ENCODE peak calls at places on chromosome 18, in seven cellular contexts. Y is Peyer's patch, B is MCF 10A, D is HFF-Myc, J is neural crest cell, I is GM06990, Q is uterus. M is an unnamed sample.
A peak's percentile ranks its signal among the peaks of the same experiment; 100 is the strongest.

GRCh38 chr18:78673516-78674321 is 305.9 kb upstream of the SALL3 start:
- DNase-seq in I (no peak), Q (no peak), B (no peak), D (no peak), J (no peak), Y (no peak), M (no peak)

GRCh38 chr18:11834772-11835171 is 16.4 kb upstream of the CHMP1B start:
- DNase-seq in J (no peak), I (no peak), Q (no peak), Y (no peak), B (no peak), D (no peak), M (no peak)

GRCh38 chr18:24544141-24544498 is 83.7 kb downstream of the HRH4 start:
- DNase-seq in J (no peak), I (no peak), Y (no peak), D (no peak), Q (no peak), B (peak; percentile 61), M (no peak)

GRCh38 chr18:55234366-55235093 is 275.3 kb upstream of the CCDC68 start:
- DNase-seq in D (peak; percentile 69), B (peak; percentile 82), J (peak; percentile 80), Y (peak; percentile 90), I (no peak), Q (peak; percentile 84), M (peak; percentile 54)

GRCh38 chr18:5238371-5238758 is 41.3 kb upstream of the AKAIN1 start:
- DNase-seq in J (peak; percentile 19), Y (peak; percentile 89), B (peak; percentile 3), D (no peak), Q (no peak), I (no peak), M (peak; percentile 54)

GRCh38 chr18:3340682-3341097 is 78.8 kb downstream of the MYL12B start:
- DNase-seq in I (no peak), Q (no peak), J (no peak), Y (no peak), B (no peak), D (no peak), M (no peak)

GRCh38 chr18:48575658-48576453 is 37.0 kb downstream of the CTIF start:
- DNase-seq in Y (no peak), Q (no peak), B (no peak), D (no peak), J (peak; percentile 33), I (no peak), M (no peak)

GRCh38 chr18:47953471-47953931 is 23.0 kb upstream of the SMAD2 start:
- DNase-seq in B (peak; percentile 81), Q (no peak), I (no peak), J (no peak), D (peak; percentile 20), Y (peak; percentile 64), M (peak; percentile 24)

GRCh38 chr18:3248670-3249359 is 1.2 kb downstream of the MYL12A start:
- DNase-seq in D (no peak), Y (peak; percentile 73), Q (no peak), I (peak; percentile 29), J (no peak), B (peak; percentile 74), M (peak; percentile 42)

GRCh38 chr18:70382992-70383717 is 94.3 kb downstream of the SOCS6 start:
- DNase-seq in J (no peak), I (no peak), D (no peak), B (no peak), Q (no peak), Y (no peak), M (no peak)

GRCh38 chr18:46577546-46577945 is 79.5 kb downstream of the LOXHD1 start:
- DNase-seq in D (no peak), I (no peak), Q (no peak), J (no peak), Y (no peak), B (no peak), M (no peak)

GRCh38 chr18:11997466-11997865 is 16.2 kb downstream of the IMPA2 start:
- DNase-seq in B (no peak), I (no peak), Q (no peak), D (no peak), J (no peak), Y (no peak), M (no peak)

GRCh38 chr18:55318864-55319516 is 269.0 kb downstream of the TCF4 start:
- DNase-seq in I (no peak), Y (no peak), Q (no peak), B (no peak), D (no peak), J (no peak), M (no peak)

GRCh38 chr18:28365406-28365805 is 188.5 kb upstream of the CDH2 start:
- DNase-seq in Q (no peak), B (peak; percentile 73), J (no peak), D (no peak), I (no peak), Y (no peak), M (no peak)

GRCh38 chr18:36312806-36313395 is 15.4 kb downstream of the FHOD3 start:
- DNase-seq in D (no peak), Y (no peak), Q (no peak), J (no peak), B (peak; percentile 41), I (no peak), M (no peak)

GRCh38 chr18:25726278-25726677 is 364.1 kb downstream of the SS18 start:
- DNase-seq in Q (no peak), J (peak; percentile 31), Y (no peak), D (peak; percentile 29), B (no peak), I (no peak), M (no peak)

GRCh38 chr18:12359515-12359927 is 17.5 kb downstream of the AFG3L2 start:
- DNase-seq in J (no peak), Y (peak; percentile 57), I (no peak), B (no peak), Q (no peak), D (no peak), M (no peak)

GRCh38 chr18:33839452-33840225 is 261.6 kb downstream of the ASXL3 start:
- DNase-seq in J (no peak), Q (no peak), D (peak; percentile 16), I (peak; percentile 22), Y (no peak), B (peak; percentile 75), M (peak; percentile 32)

GRCh38 chr18:21439453-21439852 is 161.1 kb downstream of the ESCO1 start:
- DNase-seq in D (peak; percentile 48), J (no peak), Y (peak; percentile 47), I (no peak), Q (no peak), B (peak; percentile 84), M (no peak)

GRCh38 chr18:67301592-67301991 is 214.9 kb downstream of the DSEL start:
- DNase-seq in B (no peak), Y (no peak), Q (no peak), I (no peak), D (no peak), J (no peak), M (no peak)

DNA sequence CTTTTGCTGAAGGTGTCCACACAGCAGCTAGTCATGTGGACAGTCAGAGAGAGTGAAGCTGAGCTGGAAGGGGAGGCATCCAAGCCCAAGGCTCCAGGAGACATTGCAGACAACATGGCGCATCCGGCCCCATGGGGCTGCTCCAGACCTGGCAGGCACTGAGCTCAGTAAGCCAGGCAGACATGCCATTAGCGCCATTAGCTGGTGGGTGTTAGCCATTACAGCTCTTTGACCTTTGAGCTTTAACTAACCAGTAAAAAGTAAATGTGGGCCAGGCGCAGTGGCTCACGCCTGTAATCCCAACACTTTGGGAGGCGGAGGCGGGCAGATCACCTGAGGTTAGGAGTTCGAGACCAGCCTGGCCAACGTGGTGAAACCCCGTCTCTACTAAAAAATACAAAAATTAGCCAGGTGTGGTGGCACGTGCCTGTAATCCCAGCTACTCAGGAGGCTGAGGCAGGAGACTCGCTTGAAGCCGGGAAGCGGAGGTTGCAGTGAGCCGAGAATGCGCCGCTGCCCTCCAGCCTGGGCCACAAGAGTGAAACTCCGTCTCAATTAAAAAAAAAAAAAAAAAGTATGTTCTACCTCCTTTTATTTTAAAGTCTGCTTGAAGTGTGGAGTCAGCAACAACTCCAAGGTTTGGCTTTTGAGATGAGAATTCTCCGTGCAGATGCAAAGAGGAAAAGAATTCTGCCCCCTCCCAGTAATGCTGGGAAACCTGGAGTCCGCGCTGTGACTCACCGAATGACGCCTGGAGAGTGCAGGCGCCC is 69.4 kb downstream of the TWSG1 start:
- DNase-seq in J (no peak), D (no peak), I (no peak), Y (no peak), Q (no peak), B (no peak), M (no peak)
- TF ChIP-seq CTCF in J (no peak), D (no peak), I (peak; percentile 31), Y (no peak), Q (no peak), B (no peak), M (peak; percentile 16)

GRCh38 chr18:44437603-44438002 is 243.1 kb upstream of the SETBP1 start:
- DNase-seq in Q (no peak), J (no peak), Y (no peak), B (no peak), I (no peak), D (no peak), M (no peak)
- TF ChIP-seq CTCF in Q (no peak), J (no peak), Y (no peak), B (no peak), I (no peak), D (no peak), M (no peak)

GRCh38 chr18:8257851-8258434 is 351.3 kb upstream of the RAB12 start:
- DNase-seq in Q (no peak), J (no peak), Y (no peak), B (no peak), I (no peak), D (no peak), M (no peak)
- TF ChIP-seq CTCF in Q (no peak), J (no peak), Y (no peak), B (no peak), I (no peak), D (no peak), M (no peak)

GRCh38 chr18:65983750-65984149 is 232.9 kb downstream of the CDH7 start:
- DNase-seq in B (no peak), J (no peak), Q (no peak), Y (no peak), D (no peak), I (no peak), M (no peak)
- TF ChIP-seq CTCF in B (no peak), J (peak; percentile 34), Q (no peak), Y (no peak), D (no peak), I (no peak), M (no peak)

DNA sequence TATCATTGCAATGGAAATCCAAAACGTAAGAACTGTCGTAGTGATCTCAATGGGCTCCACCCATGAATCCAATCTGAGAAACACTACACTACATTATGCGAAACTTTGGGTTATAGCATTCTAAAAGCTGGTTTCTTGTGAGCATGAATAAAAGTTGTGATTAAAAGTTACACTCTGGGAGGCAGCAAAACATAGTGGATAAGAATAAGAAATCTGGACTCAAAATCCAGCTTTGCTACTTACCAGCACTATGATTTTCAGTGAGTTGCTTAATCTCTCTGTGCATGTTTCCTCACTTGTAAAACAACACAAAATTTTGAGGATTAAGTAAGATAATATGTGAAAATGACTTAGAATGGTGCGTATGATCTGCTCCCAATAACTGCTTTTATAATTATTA is 25.7 kb upstream of the THOC1 start:
- DNase-seq in I (no peak), Y (no peak), B (no peak), D (no peak), Q (no peak), J (no peak), M (no peak)
- TF ChIP-seq CTCF in I (no peak), Y (no peak), B (no peak), D (peak; percentile 1), Q (no peak), J (no peak), M (no peak)

M was measured in GM10248.